ENCODE peak calls at places on chromosomes 12 and 14, in five cellular contexts. X is pulmonary artery endothelial cell, D is NCI-H1092 treated with DMSO at 0.1 percent for 48 hours, L is ELR, Q is HL-60. F is an unnamed sample.

GRCh38 chr12:100356646-100357223 is at the start of gene SLC17A8:
- DNase-seq in Q (no peak), D (peak), X (no peak), L (no peak), F (no peak)

GRCh38 chr14:61322799-61323290 is 1.5 kb downstream of the PRKCH start:
- DNase-seq in L (no peak), X (no peak), D (no peak), Q (no peak), F (no peak)

GRCh38 chr14:99716850-99717681 is 33.0 kb downstream of the CYP46A1 start:
- DNase-seq in X (no peak), D (no peak), L (no peak), Q (no peak), F (no peak)

GRCh38 chr12:66036317-66036716 is 94.2 kb downstream of the LLPH start:
- DNase-seq in Q (no peak), X (peak), D (no peak), L (peak), F (no peak)

GRCh38 chr12:84554199-84554723 is 358.3 kb downstream of the SLC6A15 start:
- DNase-seq in L (no peak), Q (no peak), X (no peak), D (no peak), F (no peak)

GRCh38 chr12:24113701-24114100 is 164.2 kb upstream of the SOX5 start:
- DNase-seq in D (no peak), X (no peak), L (no peak), Q (no peak), F (no peak)

GRCh38 chr14:23640524-23641141 is 4.5 kb downstream of the DHRS2 start:
- DNase-seq in D (peak), X (no peak), Q (no peak), L (peak), F (no peak)

GRCh38 chr12:128920468-128920867 is 67.2 kb downstream of the GLT1D1 start:
- DNase-seq in Q (peak), X (no peak), L (no peak), D (no peak), F (peak)

GRCh38 chr12:32332446-32332845 is 66.9 kb upstream of the FGD4 start:
- DNase-seq in X (peak), Q (no peak), L (no peak), D (no peak), F (no peak)

GRCh38 chr12:58393152-58393551 is 451.8 kb downstream of the ATP23 start:
- DNase-seq in X (no peak), D (no peak), Q (no peak), L (peak), F (no peak)

GRCh38 chr14:69990319-69990718 is 111.1 kb downstream of the SMOC1 start:
- DNase-seq in Q (no peak), D (peak), L (no peak), X (no peak), F (no peak)

GRCh38 chr14:24456980-24457379 is 14.4 kb upstream of the SDR39U1 start:
- DNase-seq in X (no peak), L (no peak), Q (no peak), D (no peak), F (no peak)

GRCh38 chr12:16325426-16325825 is 22.0 kb upstream of the MGST1 start:
- DNase-seq in D (peak), L (no peak), X (no peak), Q (no peak), F (no peak)

GRCh38 chr12:107223816-107224215 is 130.5 kb upstream of the CRY1 start:
- DNase-seq in X (no peak), L (peak), D (no peak), Q (no peak), F (no peak)

GRCh38 chr12:14960548-14961465 is 594 bp downstream of the ARHGDIB start:
- DNase-seq in Q (peak), L (peak), X (no peak), D (no peak), F (peak)

GRCh38 chr12:4866288-4866687 is 43.4 kb upstream of the KCNA1 start:
- DNase-seq in L (no peak), X (no peak), Q (no peak), D (no peak), F (no peak)